ENCODE peak calls at places on chromosome 19, in five cellular contexts. X, B, E, F and K are unnamed samples.

GRCh38 chr19:32933571-32933970 is 38.2 kb downstream of the CEP89 start:
- DNase-seq in B (no peak), F (no peak), E (no peak), X (no peak), K (no peak)

GRCh38 chr19:8321760-8322637 is 703 bp downstream of the RPS28 start:
- DNase-seq in B (no peak), X (no peak), E (peak), F (no peak), K (no peak)

GRCh38 chr19:1967087-1967608 is 26.2 kb downstream of the CSNK1G2 start:
- DNase-seq in E (no peak), B (no peak), X (no peak), F (no peak), K (peak)

GRCh38 chr19:518292-519231 is 11.3 kb downstream of the TPGS1 start:
- DNase-seq in F (peak), E (no peak), B (no peak), X (peak), K (peak)

GRCh38 chr19:7787141-7787540 is 24.1 kb downstream of the CLEC4M start:
- DNase-seq in X (no peak), F (no peak), B (no peak), E (no peak), K (no peak)

GRCh38 chr19:3507371-3508120 is 1.4 kb downstream of the FZR1 start:
- DNase-seq in F (peak), X (peak), B (peak), E (no peak), K (no peak)

GRCh38 chr19:51690359-51691121 is 2.6 kb upstream of the SPACA6 start:
- DNase-seq in E (peak), B (peak), X (peak), F (peak), K (peak)

GRCh38 chr19:39307822-39308530 is 11.8 kb downstream of the IFNL1 start:
- DNase-seq in E (no peak), X (no peak), F (no peak), B (no peak), K (no peak)

GRCh38 chr19:49324801-49325491 is at the start of gene SLC6A16:
- DNase-seq in E (no peak), B (peak), X (no peak), F (no peak), K (no peak)

GRCh38 chr19:15418112-15418587 is 638 bp downstream of the AKAP8L start:
- DNase-seq in F (no peak), E (no peak), X (peak), B (no peak), K (no peak)

GRCh38 chr19:29645491-29645867 is 19.8 kb upstream of the PLEKHF1 start:
- DNase-seq in X (no peak), F (no peak), B (no peak), E (no peak), K (no peak)

GRCh38 chr19:12769689-12770088 is 5.7 kb downstream of the HOOK2 start:
- DNase-seq in E (no peak), B (no peak), F (peak), X (no peak), K (peak)

GRCh38 chr19:38592940-38593339 is 24.8 kb downstream of the MAP4K1 start:
- DNase-seq in F (no peak), E (no peak), X (no peak), B (no peak), K (no peak)

GRCh38 chr19:46065486-46065885 is 24.7 kb upstream of the IGFL4 start:
- DNase-seq in E (no peak), B (no peak), X (peak), F (no peak), K (no peak)

GRCh38 chr19:3194063-3194702 is 8.5 kb downstream of the NCLN start:
- DNase-seq in F (no peak), B (no peak), E (no peak), X (no peak), K (no peak)

GRCh38 chr19:42140125-42140754 is 8.0 kb upstream of the POU2F2 start:
- DNase-seq in E (peak), B (peak), X (peak), F (peak), K (no peak)

GRCh38 chr19:16604615-16605014 is 23.4 kb downstream of the MED26 start:
- DNase-seq in E (peak), B (no peak), F (no peak), X (no peak), K (no peak)

GRCh38 chr19:5336195-5336965 is 4.2 kb downstream of the PTPRS start:
- DNase-seq in X (peak), E (no peak), B (no peak), F (no peak), K (no peak)

GRCh38 chr19:29507081-29507860 is 18.5 kb upstream of the VSTM2B start:
- DNase-seq in X (no peak), B (no peak), F (no peak), E (no peak), K (no peak)

GRCh38 chr19:12801466-12802266 is at the start of the genes PRDX2 and THSD8:
- DNase-seq in E (peak), X (peak), F (peak), B (peak), K (peak)

GRCh38 chr19:35169226-35169995 is 14.9 kb downstream of the FXYD5 start:
- DNase-seq in E (no peak), F (no peak), B (no peak), X (no peak), K (no peak)

GRCh38 chr19:9308091-9308490 is 1.5 kb downstream of the ZNF699 start:
- DNase-seq in F (no peak), E (no peak), B (no peak), X (no peak), K (no peak)

GRCh38 chr19:29562299-29563297 is 36.8 kb downstream of the VSTM2B start:
- DNase-seq in B (no peak), E (no peak), F (no peak), X (no peak), K (no peak)

GRCh38 chr19:45492627-45493470 is 4.0 kb downstream of the RTN2 start:
- DNase-seq in X (peak), E (peak), F (no peak), B (no peak), K (peak)

GRCh38 chr19:38733493-38734175 is 10.6 kb downstream of the CAPN12 start:
- DNase-seq in E (peak), X (peak), F (peak), B (peak), K (no peak)

GRCh38 chr19:3125900-3126524 is 9.8 kb upstream of the GNA15 start:
- DNase-seq in E (peak), B (peak), X (peak), F (peak), K (peak)

GRCh38 chr19:7612282-7613274 is 16.8 kb downstream of the XAB2 start:
- DNase-seq in X (no peak), B (no peak), E (peak), F (no peak), K (no peak)

GRCh38 chr19:4399871-4400768 is at the start of gene SH3GL1:
- DNase-seq in E (peak), X (peak), F (peak), B (peak), K (peak)

GRCh38 chr19:22532388-22533310 is 101.5 kb upstream of the ZNF492 start:
- DNase-seq in F (no peak), B (no peak), X (no peak), E (peak), K (no peak)

GRCh38 chr19:3516675-3517207 is 10.6 kb downstream of the FZR1 start:
- DNase-seq in X (no peak), E (no peak), B (no peak), F (peak), K (no peak)

GRCh38 chr19:7497292-7497691 is 8.5 kb upstream of the PEX11G start:
- DNase-seq in X (peak), E (peak), B (no peak), F (peak), K (no peak)

GRCh38 chr19:7636691-7637373 is at the start of gene STXBP2:
- DNase-seq in E (peak), F (peak), X (peak), B (peak), K (peak)

GRCh38 chr19:16801599-16801998 is 27.6 kb upstream of the SIN3B start:
- DNase-seq in B (no peak), F (no peak), E (peak), X (peak), K (no peak)

GRCh38 chr19:6216996-6217751 is 62.6 kb downstream of the MLLT1 start:
- DNase-seq in F (no peak), X (no peak), B (no peak), E (no peak), K (no peak)

GRCh38 chr19:30593358-30593757 is 221.2 kb downstream of the ZNF536 start:
- DNase-seq in F (no peak), E (no peak), B (no peak), X (no peak), K (no peak)

GRCh38 chr19:33627962-33628839 is 6.4 kb downstream of the CHST8 start:
- DNase-seq in B (no peak), X (no peak), E (no peak), F (no peak), K (no peak)

GRCh38 chr19:1261863-1262686 is 7.1 kb upstream of the CIRBP start:
- DNase-seq in X (peak), E (no peak), F (peak), B (no peak), K (no peak)

GRCh38 chr19:45049073-45049736 is 10.4 kb downstream of the CLASRP start:
- DNase-seq in X (no peak), F (no peak), E (no peak), B (no peak), K (no peak)

GRCh38 chr19:33048806-33049676 is 15.6 kb downstream of the RHPN2 start:
- DNase-seq in E (no peak), B (no peak), X (no peak), F (peak), K (no peak)

GRCh38 chr19:1680976-1681375 is 28.6 kb upstream of the TCF3 start:
- DNase-seq in E (no peak), F (no peak), B (no peak), X (no peak), K (no peak)